ENCODE peak calls at places on chromosomes 16 and 17, in nine cellular contexts. One of them, this sample, is unnamed.

GRCh38 chr16:67443299-67443698 is 12.4 kb downstream of the HSD11B2 start:
- DNase-seq in neural progenitor cell: no peak
- DNase-seq in fibroblast of lung: no peak
- DNase-seq in naive thymus-derived CD4-positive, alpha-beta T cell: no peak
- DNase-seq in left ventricle myocardium inferior: peak; percentile 64
- DNase-seq in PC-3: no peak
- DNase-seq in CD8-positive, alpha-beta T cell: no peak
- DNase-seq in upper lobe of right lung: no peak
- DNase-seq in CD4-positive, CD25-positive, alpha-beta regulatory T cell: no peak
- DNase-seq in this sample: no peak

GRCh38 chr17:1120596-1121441 is 59.0 kb downstream of the ABR start:
- DNase-seq in neural progenitor cell: peak; percentile 32
- DNase-seq in fibroblast of lung: no peak
- DNase-seq in naive thymus-derived CD4-positive, alpha-beta T cell: no peak
- DNase-seq in left ventricle myocardium inferior: no peak
- DNase-seq in PC-3: no peak
- DNase-seq in CD8-positive, alpha-beta T cell: no peak
- DNase-seq in upper lobe of right lung: no peak
- DNase-seq in CD4-positive, CD25-positive, alpha-beta regulatory T cell: no peak
- DNase-seq in this sample: no peak

GRCh38 chr17:74163836-74164235 is 39.6 kb upstream of the RPL38 start:
- DNase-seq in neural progenitor cell: no peak
- DNase-seq in fibroblast of lung: no peak
- DNase-seq in naive thymus-derived CD4-positive, alpha-beta T cell: no peak
- DNase-seq in left ventricle myocardium inferior: no peak
- DNase-seq in PC-3: no peak
- DNase-seq in CD8-positive, alpha-beta T cell: no peak
- DNase-seq in upper lobe of right lung: peak; percentile 32
- DNase-seq in CD4-positive, CD25-positive, alpha-beta regulatory T cell: no peak
- DNase-seq in this sample: no peak

GRCh38 chr17:56594528-56595418 is 1.3 kb downstream of the NOG start:
- DNase-seq in neural progenitor cell: peak; percentile 63
- DNase-seq in fibroblast of lung: peak; percentile 30
- DNase-seq in naive thymus-derived CD4-positive, alpha-beta T cell: peak; percentile 69
- DNase-seq in left ventricle myocardium inferior: no peak
- DNase-seq in PC-3: peak; percentile 56
- DNase-seq in CD8-positive, alpha-beta T cell: peak; percentile 70
- DNase-seq in upper lobe of right lung: peak; percentile 65
- DNase-seq in CD4-positive, CD25-positive, alpha-beta regulatory T cell: peak; percentile 57
- DNase-seq in this sample: no peak

GRCh38 chr17:1752425-1752941 is 9.4 kb upstream of the SERPINF1 start:
- DNase-seq in neural progenitor cell: no peak
- DNase-seq in fibroblast of lung: no peak
- DNase-seq in naive thymus-derived CD4-positive, alpha-beta T cell: no peak
- DNase-seq in left ventricle myocardium inferior: no peak
- DNase-seq in PC-3: peak; percentile 41
- DNase-seq in CD8-positive, alpha-beta T cell: no peak
- DNase-seq in upper lobe of right lung: peak; percentile 89
- DNase-seq in CD4-positive, CD25-positive, alpha-beta regulatory T cell: no peak
- DNase-seq in this sample: no peak

GRCh38 chr17:75032896-75033294 is 13.9 kb downstream of the ATP5PD start:
- DNase-seq in neural progenitor cell: no peak
- DNase-seq in fibroblast of lung: no peak
- DNase-seq in naive thymus-derived CD4-positive, alpha-beta T cell: no peak
- DNase-seq in left ventricle myocardium inferior: no peak
- DNase-seq in PC-3: peak; percentile 42
- DNase-seq in CD8-positive, alpha-beta T cell: no peak
- DNase-seq in upper lobe of right lung: no peak
- DNase-seq in CD4-positive, CD25-positive, alpha-beta regulatory T cell: no peak
- DNase-seq in this sample: no peak

GRCh38 chr17:57653279-57653678 is 91.8 kb downstream of the CCDC182 start:
- DNase-seq in neural progenitor cell: no peak
- DNase-seq in fibroblast of lung: no peak
- DNase-seq in naive thymus-derived CD4-positive, alpha-beta T cell: no peak
- DNase-seq in left ventricle myocardium inferior: no peak
- DNase-seq in PC-3: no peak
- DNase-seq in CD8-positive, alpha-beta T cell: no peak
- DNase-seq in upper lobe of right lung: no peak
- DNase-seq in CD4-positive, CD25-positive, alpha-beta regulatory T cell: no peak
- DNase-seq in this sample: no peak

GRCh38 chr17:73538445-73538844 is 105.8 kb downstream of the SDK2 start:
- DNase-seq in neural progenitor cell: no peak
- DNase-seq in fibroblast of lung: no peak
- DNase-seq in naive thymus-derived CD4-positive, alpha-beta T cell: no peak
- DNase-seq in left ventricle myocardium inferior: no peak
- DNase-seq in PC-3: no peak
- DNase-seq in CD8-positive, alpha-beta T cell: no peak
- DNase-seq in upper lobe of right lung: no peak
- DNase-seq in CD4-positive, CD25-positive, alpha-beta regulatory T cell: no peak
- DNase-seq in this sample: no peak

GRCh38 chr16:27706803-27707685 is 157.1 kb downstream of the KATNIP start:
- DNase-seq in neural progenitor cell: no peak
- DNase-seq in fibroblast of lung: no peak
- DNase-seq in naive thymus-derived CD4-positive, alpha-beta T cell: no peak
- DNase-seq in left ventricle myocardium inferior: no peak
- DNase-seq in PC-3: no peak
- DNase-seq in CD8-positive, alpha-beta T cell: no peak
- DNase-seq in upper lobe of right lung: peak; percentile 32
- DNase-seq in CD4-positive, CD25-positive, alpha-beta regulatory T cell: no peak
- DNase-seq in this sample: no peak

GRCh38 chr16:87324411-87325275 is 7.5 kb upstream of the C16orf95 start:
- DNase-seq in neural progenitor cell: peak; percentile 84
- DNase-seq in fibroblast of lung: peak; percentile 10
- DNase-seq in naive thymus-derived CD4-positive, alpha-beta T cell: peak; percentile 49
- DNase-seq in left ventricle myocardium inferior: no peak
- DNase-seq in PC-3: peak; percentile 21
- DNase-seq in CD8-positive, alpha-beta T cell: peak; percentile 64
- DNase-seq in upper lobe of right lung: no peak
- DNase-seq in CD4-positive, CD25-positive, alpha-beta regulatory T cell: peak; percentile 50
- DNase-seq in this sample: no peak

GRCh38 chr17:7443499-7444485 is 1.1 kb upstream of the CHRNB1 start:
- DNase-seq in neural progenitor cell: no peak
- DNase-seq in fibroblast of lung: peak; percentile 72
- DNase-seq in naive thymus-derived CD4-positive, alpha-beta T cell: no peak
- DNase-seq in left ventricle myocardium inferior: no peak
- DNase-seq in PC-3: peak; percentile 50
- DNase-seq in CD8-positive, alpha-beta T cell: no peak
- DNase-seq in upper lobe of right lung: no peak
- DNase-seq in CD4-positive, CD25-positive, alpha-beta regulatory T cell: no peak
- DNase-seq in this sample: no peak
- H3K27ac ChIP-seq in neural progenitor cell: no peak overlapping the region
- H3K27ac ChIP-seq in fibroblast of lung: no peak overlapping the region
- H3K27ac ChIP-seq in naive thymus-derived CD4-positive, alpha-beta T cell: no peak overlapping the region
- H3K27ac ChIP-seq in left ventricle myocardium inferior: no peak overlapping the region
- H3K27ac ChIP-seq in PC-3: no peak overlapping the region
- H3K27ac ChIP-seq in CD8-positive, alpha-beta T cell: no peak overlapping the region
- H3K27ac ChIP-seq in upper lobe of right lung: no peak overlapping the region
- H3K27ac ChIP-seq in CD4-positive, CD25-positive, alpha-beta regulatory T cell: no peak overlapping the region
- H3K27ac ChIP-seq in this sample: no peak overlapping the region

GRCh38 chr17:59462385-59462784 is 103.0 kb upstream of the DHX40 start:
- DNase-seq in neural progenitor cell: no peak
- DNase-seq in fibroblast of lung: no peak
- DNase-seq in naive thymus-derived CD4-positive, alpha-beta T cell: no peak
- DNase-seq in left ventricle myocardium inferior: no peak
- DNase-seq in PC-3: no peak
- DNase-seq in CD8-positive, alpha-beta T cell: no peak
- DNase-seq in upper lobe of right lung: no peak
- DNase-seq in CD4-positive, CD25-positive, alpha-beta regulatory T cell: no peak
- DNase-seq in this sample: no peak
- H3K27ac ChIP-seq in neural progenitor cell: no peak overlapping the region
- H3K27ac ChIP-seq in fibroblast of lung: no peak overlapping the region
- H3K27ac ChIP-seq in naive thymus-derived CD4-positive, alpha-beta T cell: no peak overlapping the region
- H3K27ac ChIP-seq in left ventricle myocardium inferior: no peak overlapping the region
- H3K27ac ChIP-seq in PC-3: no peak overlapping the region
- H3K27ac ChIP-seq in CD8-positive, alpha-beta T cell: no peak overlapping the region
- H3K27ac ChIP-seq in upper lobe of right lung: no peak overlapping the region
- H3K27ac ChIP-seq in CD4-positive, CD25-positive, alpha-beta regulatory T cell: no peak overlapping the region
- H3K27ac ChIP-seq in this sample: no peak overlapping the region

GRCh38 chr17:77354420-77354720 is 213.6 kb downstream of the SEC14L1 start:
- DNase-seq in neural progenitor cell: no peak
- DNase-seq in fibroblast of lung: no peak
- DNase-seq in naive thymus-derived CD4-positive, alpha-beta T cell: no peak
- DNase-seq in left ventricle myocardium inferior: no peak
- DNase-seq in PC-3: no peak
- DNase-seq in CD8-positive, alpha-beta T cell: peak; percentile 44
- DNase-seq in upper lobe of right lung: no peak
- DNase-seq in CD4-positive, CD25-positive, alpha-beta regulatory T cell: no peak
- DNase-seq in this sample: no peak
- H3K27ac ChIP-seq in neural progenitor cell: no peak overlapping the region
- H3K27ac ChIP-seq in fibroblast of lung: peak overlapping the region; percentile 84
- H3K27ac ChIP-seq in naive thymus-derived CD4-positive, alpha-beta T cell: no peak overlapping the region
- H3K27ac ChIP-seq in left ventricle myocardium inferior: peak overlapping the region; percentile 44
- H3K27ac ChIP-seq in PC-3: no peak overlapping the region
- H3K27ac ChIP-seq in CD8-positive, alpha-beta T cell: no peak overlapping the region
- H3K27ac ChIP-seq in upper lobe of right lung: peak overlapping the region; percentile 47
- H3K27ac ChIP-seq in CD4-positive, CD25-positive, alpha-beta regulatory T cell: no peak overlapping the region
- H3K27ac ChIP-seq in this sample: no peak overlapping the region

GRCh38 chr16:72285324-72285723 is 113.4 kb upstream of the PMFBP1 start:
- DNase-seq in neural progenitor cell: no peak
- DNase-seq in fibroblast of lung: no peak
- DNase-seq in naive thymus-derived CD4-positive, alpha-beta T cell: no peak
- DNase-seq in left ventricle myocardium inferior: no peak
- DNase-seq in PC-3: no peak
- DNase-seq in CD8-positive, alpha-beta T cell: no peak
- DNase-seq in upper lobe of right lung: no peak
- DNase-seq in CD4-positive, CD25-positive, alpha-beta regulatory T cell: no peak
- DNase-seq in this sample: no peak
- H3K27ac ChIP-seq in neural progenitor cell: no peak overlapping the region
- H3K27ac ChIP-seq in fibroblast of lung: no peak overlapping the region
- H3K27ac ChIP-seq in naive thymus-derived CD4-positive, alpha-beta T cell: no peak overlapping the region
- H3K27ac ChIP-seq in left ventricle myocardium inferior: no peak overlapping the region
- H3K27ac ChIP-seq in PC-3: no peak overlapping the region
- H3K27ac ChIP-seq in CD8-positive, alpha-beta T cell: no peak overlapping the region
- H3K27ac ChIP-seq in upper lobe of right lung: no peak overlapping the region
- H3K27ac ChIP-seq in CD4-positive, CD25-positive, alpha-beta regulatory T cell: no peak overlapping the region
- H3K27ac ChIP-seq in this sample: no peak overlapping the region

DNA sequence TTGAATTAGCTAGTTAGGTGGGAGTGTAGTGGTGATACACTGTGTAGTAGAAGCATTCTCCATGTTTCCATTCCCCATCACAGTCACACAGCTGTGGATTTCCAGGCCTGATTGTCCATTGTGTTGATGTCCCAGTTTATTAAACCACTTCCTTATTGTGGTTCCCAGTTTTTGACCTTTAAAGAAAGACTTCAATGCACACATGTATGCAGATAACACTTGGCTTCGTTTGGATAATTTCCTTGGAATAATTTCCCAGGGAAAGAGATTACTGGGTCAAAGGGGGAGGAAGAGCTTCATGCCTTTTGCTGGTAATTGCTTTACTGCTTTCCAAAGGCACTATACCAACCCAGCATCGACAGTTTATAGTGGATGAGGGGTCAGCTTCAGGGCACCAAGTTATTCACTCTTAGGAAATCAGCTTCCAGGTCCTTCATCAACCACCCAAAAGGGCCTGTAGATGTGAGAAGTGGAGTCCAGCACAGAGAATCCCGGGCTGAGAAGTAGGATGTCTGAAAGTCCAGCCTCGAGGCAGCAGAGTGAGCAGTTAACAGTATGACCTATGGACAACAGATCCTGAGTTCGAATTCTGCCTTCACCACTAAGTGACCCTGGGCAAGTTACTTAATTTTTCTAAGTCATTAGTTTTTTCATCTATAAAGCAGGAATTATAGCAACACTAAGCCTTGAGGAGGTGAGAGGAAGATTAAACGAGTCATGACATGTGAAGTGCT is 31.3 kb upstream of the TNS4 start:
- DNase-seq in neural progenitor cell: no peak
- DNase-seq in fibroblast of lung: peak; percentile 46
- DNase-seq in naive thymus-derived CD4-positive, alpha-beta T cell: no peak
- DNase-seq in left ventricle myocardium inferior: no peak
- DNase-seq in PC-3: no peak
- DNase-seq in CD8-positive, alpha-beta T cell: peak; percentile 41
- DNase-seq in upper lobe of right lung: no peak
- DNase-seq in CD4-positive, CD25-positive, alpha-beta regulatory T cell: no peak
- DNase-seq in this sample: no peak
- H3K27ac ChIP-seq in neural progenitor cell: no peak overlapping the region
- H3K27ac ChIP-seq in fibroblast of lung: peak overlapping the region; percentile 39
- H3K27ac ChIP-seq in naive thymus-derived CD4-positive, alpha-beta T cell: no peak overlapping the region
- H3K27ac ChIP-seq in left ventricle myocardium inferior: peak overlapping the region; percentile 71
- H3K27ac ChIP-seq in PC-3: peak overlapping the region; percentile 49
- H3K27ac ChIP-seq in CD8-positive, alpha-beta T cell: no peak overlapping the region
- H3K27ac ChIP-seq in upper lobe of right lung: peak overlapping the region; percentile 51
- H3K27ac ChIP-seq in CD4-positive, CD25-positive, alpha-beta regulatory T cell: no peak overlapping the region
- H3K27ac ChIP-seq in this sample: no peak overlapping the region

GRCh38 chr17:79775635-79776034 is 2.3 kb upstream of the CBX2 start:
- DNase-seq in neural progenitor cell: peak; percentile 40
- DNase-seq in fibroblast of lung: no peak
- DNase-seq in naive thymus-derived CD4-positive, alpha-beta T cell: no peak
- DNase-seq in left ventricle myocardium inferior: no peak
- DNase-seq in PC-3: no peak
- DNase-seq in CD8-positive, alpha-beta T cell: no peak
- DNase-seq in upper lobe of right lung: no peak
- DNase-seq in CD4-positive, CD25-positive, alpha-beta regulatory T cell: no peak
- DNase-seq in this sample: no peak

GRCh38 chr17:79774561-79774975 is 3.4 kb upstream of the CBX2 start:
- DNase-seq in neural progenitor cell: no peak
- DNase-seq in fibroblast of lung: no peak
- DNase-seq in naive thymus-derived CD4-positive, alpha-beta T cell: no peak
- DNase-seq in left ventricle myocardium inferior: no peak
- DNase-seq in PC-3: no peak
- DNase-seq in CD8-positive, alpha-beta T cell: no peak
- DNase-seq in upper lobe of right lung: no peak
- DNase-seq in CD4-positive, CD25-positive, alpha-beta regulatory T cell: no peak
- DNase-seq in this sample: no peak

GRCh38 chr17:79777844-79778503 is at the start of gene CBX2:
- DNase-seq in neural progenitor cell: peak; percentile 94
- DNase-seq in fibroblast of lung: peak; percentile 55
- DNase-seq in naive thymus-derived CD4-positive, alpha-beta T cell: peak; percentile 80
- DNase-seq in left ventricle myocardium inferior: peak; percentile 79
- DNase-seq in PC-3: peak; percentile 78
- DNase-seq in CD8-positive, alpha-beta T cell: peak; percentile 86
- DNase-seq in upper lobe of right lung: peak; percentile 90
- DNase-seq in CD4-positive, CD25-positive, alpha-beta regulatory T cell: peak; percentile 74
- DNase-seq in this sample: peak; percentile 32

GRCh38 chr17:79777166-79777843 is 643 bp upstream of the CBX2 start:
- DNase-seq in neural progenitor cell: peak; percentile 91
- DNase-seq in fibroblast of lung: peak; percentile 42
- DNase-seq in naive thymus-derived CD4-positive, alpha-beta T cell: peak; percentile 34
- DNase-seq in left ventricle myocardium inferior: peak; percentile 68
- DNase-seq in PC-3: peak; percentile 82
- DNase-seq in CD8-positive, alpha-beta T cell: peak; percentile 57
- DNase-seq in upper lobe of right lung: peak; percentile 81
- DNase-seq in CD4-positive, CD25-positive, alpha-beta regulatory T cell: no peak
- DNase-seq in this sample: no peak

DNA sequence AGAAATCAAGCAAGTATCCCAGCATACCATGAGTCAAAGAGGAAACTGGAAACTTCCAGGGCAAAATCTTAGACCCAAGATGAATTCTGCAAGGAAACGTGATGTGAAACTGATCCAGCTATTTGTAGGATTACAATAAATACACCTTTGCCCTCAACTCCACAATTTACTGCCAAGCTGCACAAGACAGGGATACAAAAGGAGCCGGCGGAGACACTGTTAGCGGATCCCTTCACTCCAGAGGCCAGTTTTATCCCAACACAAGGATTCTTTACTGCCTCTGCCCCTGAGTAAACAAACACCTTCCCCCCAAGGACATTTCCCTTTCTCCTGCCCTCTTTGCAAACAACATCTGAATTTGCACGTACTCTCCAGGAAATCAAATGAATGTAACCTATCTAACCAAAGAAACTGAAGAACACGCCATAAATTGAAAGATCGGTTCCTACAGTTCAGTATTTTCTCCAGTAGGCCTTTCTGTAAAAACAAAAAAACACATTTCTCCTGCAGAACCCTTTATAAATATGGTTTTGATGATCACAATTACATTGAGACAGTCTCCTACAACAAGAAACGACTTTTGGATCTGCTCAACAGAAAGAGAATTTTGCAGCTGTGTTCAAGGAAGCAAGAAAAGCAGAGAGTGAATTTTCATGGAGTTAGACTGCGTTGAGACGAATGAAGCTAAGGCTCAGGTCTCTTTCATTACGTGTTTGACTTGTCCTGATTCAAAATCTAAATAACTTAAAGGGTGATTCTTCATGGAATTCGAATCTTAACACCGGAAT is 1.4 kb upstream of the CBX2 start:
- DNase-seq in neural progenitor cell: peak; percentile 62
- DNase-seq in fibroblast of lung: no peak
- DNase-seq in naive thymus-derived CD4-positive, alpha-beta T cell: no peak
- DNase-seq in left ventricle myocardium inferior: no peak
- DNase-seq in PC-3: peak; percentile 44
- DNase-seq in CD8-positive, alpha-beta T cell: no peak
- DNase-seq in upper lobe of right lung: no peak
- DNase-seq in CD4-positive, CD25-positive, alpha-beta regulatory T cell: no peak
- DNase-seq in this sample: no peak
- H3K27ac ChIP-seq in neural progenitor cell: peak overlapping the region; percentile 46
- H3K27ac ChIP-seq in fibroblast of lung: no peak overlapping the region
- H3K27ac ChIP-seq in naive thymus-derived CD4-positive, alpha-beta T cell: no peak overlapping the region
- H3K27ac ChIP-seq in left ventricle myocardium inferior: peak overlapping the region; percentile 85
- H3K27ac ChIP-seq in PC-3: no peak overlapping the region
- H3K27ac ChIP-seq in CD8-positive, alpha-beta T cell: no peak overlapping the region
- H3K27ac ChIP-seq in upper lobe of right lung: no peak overlapping the region
- H3K27ac ChIP-seq in CD4-positive, CD25-positive, alpha-beta regulatory T cell: no peak overlapping the region
- H3K27ac ChIP-seq in this sample: no peak overlapping the region

This sample was measured in caudate nucleus.